ENCODE peak calls at places on chromosome 18, in six cellular contexts. F, R, W, V, H and S are unnamed samples.

GRCh38 chr18:48136051-48136543 is 205.6 kb upstream of the SMAD2 start:
- DNase-seq in R (no peak), F (peak; percentile 65), H (no peak), W (peak; percentile 28), V (peak; percentile 71), S (no peak)

GRCh38 chr18:76306685-76307292 is 188.3 kb downstream of the ZNF516 start:
- DNase-seq in W (no peak), F (no peak), R (peak; percentile 12), V (no peak), H (no peak), S (no peak)

GRCh38 chr18:78915446-78916008 is 64.1 kb upstream of the SALL3 start:
- DNase-seq in H (no peak), V (no peak), R (no peak), W (no peak), F (no peak), S (no peak)

GRCh38 chr18:48629730-48630324 is 91.0 kb downstream of the CTIF start:
- DNase-seq in R (peak; percentile 76), F (no peak), H (no peak), V (no peak), W (no peak), S (no peak)

GRCh38 chr18:51128533-51128932 is 68.9 kb downstream of the MEX3C start:
- DNase-seq in R (no peak), H (no peak), F (no peak), W (no peak), V (no peak), S (no peak)

GRCh38 chr18:12659904-12660605 is 2.1 kb upstream of the SPIRE1 start:
- DNase-seq in F (peak; percentile 50), W (peak; percentile 71), V (no peak), R (peak; percentile 48), H (no peak), S (peak; percentile 67)

GRCh38 chr18:189254-189653 is 30.9 kb downstream of the USP14 start:
- DNase-seq in R (no peak), V (no peak), W (no peak), F (no peak), H (no peak), S (no peak)

GRCh38 chr18:58657081-58657480 is 14.2 kb upstream of the MALT1 start:
- DNase-seq in F (no peak), V (no peak), W (no peak), H (no peak), R (no peak), S (no peak)

GRCh38 chr18:3914833-3915598 is 465.0 kb downstream of the TGIF1 start:
- DNase-seq in R (no peak), F (no peak), W (no peak), V (no peak), H (no peak), S (no peak)

GRCh38 chr18:62341423-62341920 is 16.4 kb downstream of the TNFRSF11A start:
- DNase-seq in H (no peak), V (no peak), W (no peak), F (no peak), R (no peak), S (no peak)

GRCh38 chr18:37328946-37329719 is 236.5 kb downstream of the CELF4 start:
- DNase-seq in F (no peak), H (no peak), R (no peak), W (no peak), V (no peak), S (no peak)

GRCh38 chr18:45353530-45353929 is 261.7 kb upstream of the SLC14A2 start:
- DNase-seq in V (no peak), W (no peak), F (no peak), H (no peak), R (no peak), S (no peak)

GRCh38 chr18:24052053-24052452 is 37.5 kb downstream of the TTC39C start:
- DNase-seq in V (no peak), H (no peak), R (no peak), F (no peak), W (no peak), S (no peak)

GRCh38 chr18:23021625-23022024 is 88.5 kb downstream of the RBBP8 start:
- DNase-seq in H (no peak), F (no peak), W (no peak), R (no peak), V (no peak), S (no peak)

GRCh38 chr18:45951021-45951714 is 16.0 kb downstream of the EPG5 start:
- DNase-seq in W (peak; percentile 17), R (peak; percentile 28), V (no peak), H (no peak), F (no peak), S (no peak)

GRCh38 chr18:61609131-61609530 is 275.9 kb downstream of the CDH20 start:
- DNase-seq in R (no peak), W (no peak), F (no peak), V (no peak), H (no peak), S (no peak)

GRCh38 chr18:29147944-29148343 is 971.0 kb upstream of the CDH2 start:
- DNase-seq in V (no peak), F (no peak), R (no peak), H (no peak), W (no peak), S (peak; percentile 53)

GRCh38 chr18:39732918-39733317 is 2167.3 kb upstream of the CELF4 start:
- DNase-seq in W (no peak), R (no peak), V (no peak), H (no peak), F (no peak), S (peak; percentile 30)

GRCh38 chr18:31041346-31042067 is 1.0 kb downstream of the DSC3 start:
- DNase-seq in R (no peak), H (no peak), W (no peak), V (peak; percentile 48), F (peak; percentile 22), S (no peak)

GRCh38 chr18:8536226-8536625 is 73.0 kb upstream of the RAB12 start:
- DNase-seq in W (no peak), F (no peak), H (no peak), V (no peak), R (no peak), S (no peak)

GRCh38 chr18:10875836-10876235 is 273.5 kb downstream of the PIEZO2 start:
- DNase-seq in H (no peak), W (no peak), F (no peak), V (no peak), R (no peak), S (no peak)

GRCh38 chr18:64037812-64038414 is 68.0 kb downstream of the SERPINB8 start:
- DNase-seq in R (peak; percentile 36), V (no peak), F (no peak), H (no peak), W (no peak), S (peak; percentile 64)

GRCh38 chr18:75131455-75132000 is 77.4 kb downstream of the PTGR3 start:
- DNase-seq in W (no peak), V (no peak), F (peak; percentile 12), R (no peak), H (no peak), S (no peak)

GRCh38 chr18:73681398-73681797 is 466.2 kb downstream of the FBXO15 start:
- DNase-seq in W (no peak), F (no peak), V (no peak), H (no peak), R (no peak), S (no peak)

GRCh38 chr18:8616026-8616401 is 6.8 kb downstream of the RAB12 start:
- DNase-seq in F (no peak), W (no peak), H (no peak), V (no peak), R (no peak), S (no peak)

GRCh38 chr18:59070181-59070912 is 69.3 kb upstream of the SEC11C start:
- DNase-seq in F (peak; percentile 87), R (peak; percentile 77), W (peak; percentile 85), V (peak; percentile 82), H (peak; percentile 87), S (peak; percentile 73)

GRCh38 chr18:60082282-60082681 is 182.5 kb downstream of the PMAIP1 start:
- DNase-seq in W (no peak), F (no peak), H (no peak), R (no peak), V (no peak), S (no peak)

GRCh38 chr18:35303610-35304009 is 13.6 kb upstream of the ZSCAN30 start:
- DNase-seq in H (no peak), V (no peak), R (no peak), F (no peak), W (no peak), S (no peak)
- H3K9me3 ChIP-seq in H (peaks cover 14% of the 10 kb centered on the region), V (peaks cover 75% of the 10 kb centered on the region), R (peaks cover 49% of the 10 kb centered on the region), F (peaks cover 9% of the 10 kb centered on the region), W (no peaks in the 10 kb centered on the region), S (peaks cover 24% of the 10 kb centered on the region)

DNA sequence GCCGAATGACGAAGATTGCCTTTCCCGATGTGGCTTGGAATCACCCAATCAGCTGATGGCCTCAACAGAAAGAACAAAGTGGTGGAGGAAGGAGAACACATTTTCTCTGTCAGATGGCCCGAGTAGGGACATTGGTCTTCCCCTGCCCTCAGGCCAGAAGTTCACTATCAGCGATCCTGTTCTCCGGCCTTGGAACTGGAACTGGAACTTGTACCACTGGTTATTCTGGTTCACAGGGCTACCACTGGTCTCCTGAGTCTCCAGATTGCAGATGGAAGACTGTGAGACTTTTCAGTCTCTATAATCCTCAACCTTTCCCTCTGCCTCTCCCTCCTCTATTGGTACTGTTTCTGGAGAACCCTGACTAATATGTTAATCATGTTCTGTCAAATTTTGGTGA is 180.4 kb downstream of the ANKRD30B start:
- DNase-seq in W (no peak), H (no peak), R (no peak), F (no peak), V (no peak), S (no peak)
- H3K9me3 ChIP-seq in W (no peaks in the 10 kb centered on the region), H (no peaks in the 10 kb centered on the region), R (no peaks in the 10 kb centered on the region), F (no peaks in the 10 kb centered on the region), V (no peaks in the 10 kb centered on the region), S (no peaks in the 10 kb centered on the region)

DNA sequence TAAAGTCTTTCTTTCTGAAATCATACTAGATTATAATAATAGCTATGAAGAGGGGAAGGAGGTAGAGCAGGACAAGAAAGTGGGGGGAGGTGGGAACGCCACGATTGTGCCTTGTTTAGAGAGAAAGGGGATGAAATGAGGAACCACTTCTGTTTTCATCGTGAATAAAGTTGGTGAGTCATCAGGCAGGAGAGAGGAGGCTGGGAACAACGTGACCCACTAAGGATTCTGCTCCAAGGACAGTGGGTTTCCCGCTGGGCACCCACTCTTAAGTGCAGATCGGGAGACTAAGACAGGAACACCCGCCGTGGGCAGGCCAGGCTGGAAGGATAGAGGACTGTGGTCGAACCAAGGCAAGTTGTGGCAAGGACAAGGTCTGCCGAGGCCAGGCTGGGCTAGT is 158.2 kb downstream of the L3MBTL4 start:
- DNase-seq in H (no peak), V (no peak), F (no peak), W (peak; percentile 11), R (no peak), S (no peak)
- H3K9me3 ChIP-seq in H (no peaks in the 10 kb centered on the region), V (peaks cover 9% of the 10 kb centered on the region), F (no peaks in the 10 kb centered on the region), W (no peaks in the 10 kb centered on the region), R (peaks cover 12% of the 10 kb centered on the region), S (no peaks in the 10 kb centered on the region)

DNA sequence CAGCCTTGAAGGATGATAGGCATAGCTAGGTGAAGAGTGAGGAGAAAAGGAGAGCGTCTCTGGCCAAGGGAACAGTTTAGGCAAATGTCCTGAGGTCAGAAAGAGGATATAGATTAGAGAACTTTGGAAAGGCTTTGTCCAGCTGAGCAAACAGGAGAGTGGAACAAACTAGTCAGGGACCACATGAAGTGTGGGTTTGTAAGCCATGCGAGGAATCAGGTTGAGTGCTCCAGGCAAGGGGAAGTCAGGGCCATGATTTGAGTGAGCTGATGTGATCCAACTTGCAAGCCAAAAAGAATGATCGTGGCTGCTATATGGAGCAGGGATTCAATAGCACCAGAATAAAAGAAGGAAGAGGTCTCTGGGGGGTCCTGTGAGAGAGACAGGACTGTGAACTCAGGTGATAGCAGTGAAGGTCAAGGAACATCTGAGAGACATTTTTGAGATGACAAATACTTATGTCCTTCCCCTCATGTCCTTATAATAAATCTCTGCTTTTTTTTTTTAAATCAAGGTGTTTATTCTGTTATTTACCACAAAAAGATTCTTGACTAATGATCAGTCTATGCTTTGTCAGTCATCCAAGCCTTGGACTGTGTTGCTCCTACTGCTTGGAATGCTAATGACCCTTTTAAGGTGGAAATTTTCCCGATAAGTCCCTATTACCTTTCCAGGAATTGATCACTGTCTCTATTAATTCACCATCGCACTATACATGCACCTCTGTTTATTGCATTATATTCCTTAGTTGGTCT is 472.6 kb downstream of the TXNL1 start:
- DNase-seq in F (no peak), H (no peak), W (peak; percentile 78), V (no peak), R (no peak), S (no peak)
- H3K9me3 ChIP-seq in F (no peaks in the 10 kb centered on the region), H (no peaks in the 10 kb centered on the region), W (no peaks in the 10 kb centered on the region), V (no peaks in the 10 kb centered on the region), R (peaks cover 9% of the 10 kb centered on the region), S (no peaks in the 10 kb centered on the region)